ENCODE peak calls at places on chromosomes 2 and 18, in four cellular contexts. V is activated naive CD4-positive, alpha-beta T cell treated with anti-CD3 and anti-CD28 coated beads for 36 hours; P is left cardiac atrium; E is COR-L47. K is an unnamed sample.

GRCh38 chr2:118056165-118056534 is 32.1 kb upstream of the INSIG2 start:
- DNase-seq in V (no peak), P (no peak), E (no peak), K (no peak)

GRCh38 chr2:104286806-104287205 is 567.1 kb upstream of the POU3F3 start:
- DNase-seq in V (no peak), P (no peak), E (no peak), K (no peak)

GRCh38 chr2:187594801-187595200 is 40.6 kb upstream of the TFPI start:
- DNase-seq in V (no peak), P (no peak), E (no peak), K (no peak)

GRCh38 chr2:35784777-35785176 is 570.8 kb upstream of the CRIM1 start:
- DNase-seq in V (no peak), P (no peak), E (no peak), K (no peak)

GRCh38 chr18:6355789-6356589 is 58.7 kb downstream of the L3MBTL4 start:
- DNase-seq in V (no peak), P (no peak), E (no peak), K (no peak)

GRCh38 chr2:197024206-197024605 is 97.7 kb upstream of the PGAP1 start:
- DNase-seq in V (no peak), P (no peak), E (peak; percentile 47), K (no peak)

GRCh38 chr2:83058683-83059082 is 1400.4 kb downstream of the SUCLG1 start:
- DNase-seq in V (no peak), P (no peak), E (no peak), K (no peak)

GRCh38 chr2:132668986-132669853 is 785 bp downstream of the LYPD1 start:
- DNase-seq in V (no peak), P (no peak), E (no peak), K (peak; percentile 3)

GRCh38 chr2:205593891-205594290 is 88.4 kb upstream of the NRP2 start:
- DNase-seq in V (no peak), P (no peak), E (no peak), K (no peak)

GRCh38 chr18:72539861-72540260 is 4.3 kb downstream of the CBLN2 start:
- DNase-seq in V (no peak), P (no peak), E (no peak), K (no peak)

GRCh38 chr2:31523871-31524492 is 56.8 kb downstream of the SRD5A2 start:
- DNase-seq in V (peak; percentile 74), P (no peak), E (peak; percentile 46), K (peak; percentile 57)

GRCh38 chr18:79575891-79576685 is 103.5 kb upstream of the CTDP1 start:
- DNase-seq in V (no peak), P (peak; percentile 53), E (peak; percentile 98), K (peak; percentile 97)

GRCh38 chr2:39657538-39657937 is 8.2 kb upstream of the TMEM178A start:
- DNase-seq in V (no peak), P (no peak), E (no peak), K (no peak)

GRCh38 chr18:30177056-30177455 is 865.5 kb downstream of the DSC3 start:
- DNase-seq in V (no peak), P (no peak), E (no peak), K (no peak)

GRCh38 chr2:233811087-233811486 is 33.0 kb downstream of the MROH2A start:
- DNase-seq in V (no peak), P (no peak), E (no peak), K (no peak)

GRCh38 chr2:12035029-12035720 is 288.7 kb downstream of the LPIN1 start:
- DNase-seq in V (no peak), P (no peak), E (no peak), K (no peak)